ENCODE peak calls at places on chromosomes 2 and 18, in six cellular contexts. A, T, Y, I, S and C are unnamed samples.

GRCh38 chr18:68263481-68263880 is 451.4 kb downstream of the TMX3 start:
- DNase-seq in A (no peak), T (no peak), Y (no peak), I (no peak), S (no peak), C (no peak)

GRCh38 chr18:55524353-55525123 is 63.5 kb downstream of the TCF4 start:
- DNase-seq in A (no peak), T (no peak), Y (no peak), I (no peak), S (no peak), C (no peak)

GRCh38 chr2:208036357-208036756 is 11.0 kb upstream of the PLEKHM3 start:
- DNase-seq in A (no peak), T (no peak), Y (no peak), I (no peak), S (no peak), C (no peak)

GRCh38 chr2:168697668-168698121 is 104.7 kb upstream of the NOSTRIN start:
- DNase-seq in A (no peak), T (no peak), Y (no peak), I (no peak), S (no peak), C (no peak)

GRCh38 chr2:177235855-177236437 is 23.4 kb downstream of the HNRNPA3 start:
- DNase-seq in A (no peak), T (no peak), Y (peak), I (no peak), S (no peak), C (no peak)

GRCh38 chr18:5895300-5895885 is at the start of gene TMEM200C:
- DNase-seq in A (peak), T (peak), Y (peak), I (no peak), S (peak), C (no peak)

GRCh38 chr2:127508621-127509034 is 17.7 kb downstream of the IWS1 start:
- DNase-seq in A (no peak), T (no peak), Y (peak), I (no peak), S (no peak), C (peak)

GRCh38 chr2:7355781-7356180 is 438.6 kb downstream of the RNF144A start:
- DNase-seq in A (no peak), T (no peak), Y (no peak), I (no peak), S (no peak), C (no peak)

GRCh38 chr2:179909845-179910734 is 48.7 kb upstream of the ZNF385B start:
- DNase-seq in A (no peak), T (no peak), Y (no peak), I (no peak), S (no peak), C (no peak)

DNA sequence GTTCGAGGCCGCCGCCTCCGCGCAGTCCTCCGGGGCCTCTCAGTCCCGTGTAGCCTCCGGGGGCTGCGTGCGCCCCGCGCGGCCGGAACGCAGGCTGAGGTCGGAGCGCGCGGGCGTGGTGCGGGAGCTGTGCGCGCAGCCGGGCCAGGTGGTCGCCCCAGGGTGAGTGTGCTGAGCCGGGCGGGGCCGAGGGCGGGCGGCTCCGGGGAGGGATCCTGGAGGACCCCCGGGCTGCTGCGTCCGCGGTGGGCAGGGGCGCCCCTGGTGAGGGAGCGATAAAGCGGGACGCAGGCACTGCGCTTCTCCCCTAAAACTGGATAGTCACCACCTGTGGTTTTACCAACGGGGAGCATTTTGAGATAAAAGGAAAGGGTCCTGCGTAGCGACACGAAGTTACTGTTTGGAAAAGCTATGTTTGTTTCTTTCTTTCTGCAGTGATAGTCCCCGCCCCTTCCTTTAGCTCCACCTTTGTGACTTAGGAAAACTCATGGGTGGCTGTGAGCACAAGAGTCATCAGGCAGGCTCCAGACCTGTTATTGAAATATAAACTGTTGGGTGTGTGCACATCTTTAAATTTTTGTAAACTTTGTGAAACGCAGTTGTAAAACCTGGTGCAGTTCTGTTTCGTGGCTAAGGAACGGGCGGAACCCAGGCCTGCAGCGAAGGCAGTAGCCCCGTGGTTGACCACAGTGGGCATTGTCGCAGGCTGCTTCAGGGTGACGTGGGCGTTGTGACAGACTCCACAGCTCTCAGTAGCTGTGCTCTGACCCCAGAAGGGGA is 687 bp downstream of the CTDP1 start:
- DNase-seq in A (no peak), T (peak), Y (peak), I (no peak), S (peak), C (peak)
- TF ChIP-seq CTCF in A (no peak), T (no peak), Y (no peak), I (peak), S (no peak), C (no peak)

GRCh38 chr2:64001382-64002101 is 17.7 kb downstream of the VPS54 start:
- DNase-seq in A (no peak), T (no peak), Y (no peak), I (no peak), S (no peak), C (no peak)

GRCh38 chr2:64005707-64006356 is 13.4 kb downstream of the VPS54 start:
- DNase-seq in A (no peak), T (no peak), Y (no peak), I (no peak), S (no peak), C (no peak)

GRCh38 chr2:63999049-63999448 is 20.2 kb downstream of the VPS54 start:
- DNase-seq in A (no peak), T (no peak), Y (no peak), I (no peak), S (no peak), C (no peak)

GRCh38 chr2:64003239-64003638 is 16.0 kb downstream of the VPS54 start:
- DNase-seq in A (no peak), T (no peak), Y (no peak), I (no peak), S (no peak), C (no peak)

GRCh38 chr2:64000630-64001381 is 18.4 kb downstream of the VPS54 start:
- DNase-seq in A (no peak), T (no peak), Y (no peak), I (peak), S (no peak), C (no peak)
- TF ChIP-seq CTCF in A (no peak), T (no peak), Y (no peak), I (peak), S (no peak), C (no peak)

GRCh38 chr18:34864836-34865497 is 154.9 kb downstream of the DTNA start:
- DNase-seq in A (no peak), T (no peak), Y (no peak), I (no peak), S (no peak), C (no peak)

GRCh38 chr18:34866310-34866709 is 156.2 kb downstream of the DTNA start:
- DNase-seq in A (no peak), T (no peak), Y (no peak), I (no peak), S (no peak), C (no peak)

GRCh38 chr18:34870916-34871315 is 160.8 kb downstream of the DTNA start:
- DNase-seq in A (no peak), T (no peak), Y (no peak), I (no peak), S (no peak), C (no peak)

GRCh38 chr18:34867520-34867919 is 157.4 kb downstream of the DTNA start:
- DNase-seq in A (no peak), T (peak), Y (no peak), I (peak), S (no peak), C (peak)

DNA sequence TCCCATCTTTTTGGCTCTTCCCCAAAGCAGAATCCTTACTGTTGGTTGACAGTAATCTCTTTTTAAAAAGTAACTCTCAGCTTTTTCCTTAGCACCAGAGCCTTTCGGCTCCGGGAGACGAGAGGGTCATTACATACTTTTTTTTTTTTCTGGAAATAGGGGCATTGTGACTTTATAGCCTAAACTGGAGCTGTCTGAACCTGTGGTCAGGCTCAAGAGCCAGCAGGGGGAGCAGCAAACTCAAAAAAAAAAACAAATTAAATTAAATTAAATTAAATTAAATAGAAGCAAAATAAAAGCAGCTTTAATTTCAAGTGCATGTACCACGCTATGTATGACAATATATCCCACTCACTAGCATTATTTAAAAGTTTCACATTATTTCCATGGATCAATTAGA is 156.6 kb downstream of the DTNA start:
- DNase-seq in A (no peak), T (no peak), Y (no peak), I (no peak), S (no peak), C (no peak)
- TF ChIP-seq CTCF in A (peak), T (no peak), Y (peak), I (peak), S (peak), C (peak)

DNA sequence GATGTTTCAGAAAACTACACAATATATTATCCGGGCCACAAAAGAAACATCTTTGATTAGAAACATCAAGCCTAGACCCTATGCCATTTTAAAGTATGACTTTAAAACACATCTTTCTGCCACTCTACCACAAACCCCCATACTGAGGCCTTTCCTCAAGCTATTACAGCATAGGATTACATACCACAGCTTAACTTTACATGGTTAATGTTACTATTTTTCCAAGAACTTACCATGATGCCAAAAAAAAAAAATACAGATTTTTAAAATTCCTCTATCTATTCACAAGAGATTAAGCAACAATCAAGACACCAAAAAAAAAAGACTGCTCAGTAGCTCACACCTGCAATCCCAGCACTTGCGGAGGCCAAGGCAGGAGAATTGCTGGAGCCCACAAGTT is 9.0 kb downstream of the NCKAP1 start:
- DNase-seq in A (no peak), T (no peak), Y (no peak), I (no peak), S (no peak), C (no peak)
- TF ChIP-seq CTCF in A (no peak), T (no peak), Y (no peak), I (no peak), S (no peak), C (no peak)